ENCODE peak calls at places on chromosomes 2 and 18, in nine cellular contexts. C is choroid plexus epithelial cell, Q is fibroblast of lung, Z is astrocyte of the spinal cord, I is brain microvascular endothelial cell, L is breast epithelium, M is sigmoid colon, W is nephron progenitor cell, X is psoas muscle. G is an unnamed sample.

GRCh38 chr18:67475673-67476072 is 40.8 kb downstream of the DSEL start:
- DNase-seq in C (peak), Q (peak), Z (no peak), I (no peak), L (no peak), M (no peak), W (no peak), X (no peak), G (no peak)

GRCh38 chr2:1739322-1739957 is 4.9 kb downstream of the PXDN start:
- DNase-seq in C (no peak), Q (no peak), Z (no peak), I (no peak), L (no peak), M (no peak), W (no peak), X (no peak), G (no peak)

GRCh38 chr2:212360068-212360460 is 178.5 kb downstream of the ERBB4 start:
- DNase-seq in C (no peak), Q (no peak), Z (no peak), I (no peak), L (no peak), M (no peak), W (no peak), X (no peak), G (no peak)

GRCh38 chr2:239806276-239806675 is 218.9 kb downstream of the NDUFA10 start:
- DNase-seq in C (no peak), Q (no peak), Z (no peak), I (no peak), L (peak), M (peak), W (no peak), X (no peak), G (no peak)

GRCh38 chr2:175187378-175187777 is 5.9 kb upstream of the ATP5MC3 start:
- DNase-seq in C (peak), Q (peak), Z (peak), I (no peak), L (no peak), M (no peak), W (no peak), X (no peak), G (peak)

GRCh38 chr18:68121308-68121707 is 593.6 kb downstream of the TMX3 start:
- DNase-seq in C (no peak), Q (peak), Z (no peak), I (no peak), L (no peak), M (no peak), W (no peak), X (no peak), G (no peak)

GRCh38 chr2:181656450-181657261 is at the start of gene CERKL:
- DNase-seq in C (no peak), Q (peak), Z (peak), I (no peak), L (no peak), M (no peak), W (peak), X (peak), G (no peak)

GRCh38 chr2:224650815-224651439 is 65.2 kb downstream of the CCDC195 start:
- DNase-seq in C (peak), Q (peak), Z (peak), I (peak), L (no peak), M (no peak), W (peak), X (no peak), G (peak)

GRCh38 chr2:181117176-181117925 is 136.9 kb downstream of the UBE2E3 start:
- DNase-seq in C (no peak), Q (no peak), Z (no peak), I (no peak), L (no peak), M (no peak), W (no peak), X (no peak), G (no peak)

GRCh38 chr2:5111581-5111980 is 580.6 kb upstream of the SOX11 start:
- DNase-seq in C (peak), Q (no peak), Z (no peak), I (no peak), L (no peak), M (no peak), W (no peak), X (no peak), G (no peak)

GRCh38 chr2:203238329-203238710 is 498 bp upstream of the CYP20A1 start:
- DNase-seq in C (no peak), Q (no peak), Z (no peak), I (no peak), L (no peak), M (no peak), W (no peak), X (no peak), G (no peak)

GRCh38 chr2:240685771-240686371 is 3.2 kb upstream of the AQP12B start:
- DNase-seq in C (no peak), Q (no peak), Z (no peak), I (no peak), L (no peak), M (no peak), W (no peak), X (no peak), G (no peak)

GRCh38 chr2:217742276-217742675 is 260.5 kb downstream of the TNS1 start:
- DNase-seq in C (no peak), Q (no peak), Z (no peak), I (no peak), L (no peak), M (no peak), W (no peak), X (no peak), G (no peak)

GRCh38 chr2:216696321-216696720 is 972 bp upstream of the IGFBP5 start:
- DNase-seq in C (no peak), Q (no peak), Z (no peak), I (no peak), L (no peak), M (no peak), W (no peak), X (no peak), G (no peak)

GRCh38 chr2:216694201-216694825 is 1.0 kb downstream of the IGFBP5 start:
- DNase-seq in C (peak), Q (peak), Z (peak), I (peak), L (no peak), M (peak), W (peak), X (peak), G (peak)

GRCh38 chr2:216694826-216695217 is 527 bp downstream of the IGFBP5 start:
- DNase-seq in C (no peak), Q (no peak), Z (no peak), I (no peak), L (no peak), M (peak), W (no peak), X (no peak), G (no peak)

GRCh38 chr2:216696751-216697560 is 1.6 kb upstream of the IGFBP5 start:
- DNase-seq in C (peak), Q (peak), Z (peak), I (peak), L (no peak), M (no peak), W (no peak), X (no peak), G (peak)

DNA sequence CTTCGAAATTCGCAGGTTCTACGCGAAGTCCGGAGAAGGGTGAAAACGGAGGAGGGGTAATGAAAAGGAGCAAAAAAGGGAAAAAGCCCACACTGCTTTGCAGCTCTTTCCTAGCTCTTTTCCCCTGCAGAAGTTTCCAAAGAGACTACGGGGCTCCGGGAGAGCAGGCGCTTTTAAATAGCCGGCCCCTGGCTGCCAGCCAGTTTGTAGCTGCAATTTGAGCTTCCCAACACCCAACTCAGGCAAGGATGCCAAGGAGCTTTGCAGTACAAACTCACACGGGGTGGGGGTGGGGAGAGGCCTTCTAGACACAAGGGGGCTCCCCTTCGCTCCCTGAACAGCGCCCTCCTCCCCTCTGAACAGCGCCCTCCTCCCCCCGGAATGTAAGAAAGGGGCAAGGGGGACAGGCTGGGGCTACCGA is at the start of gene IGFBP5:
- DNase-seq in C (peak), Q (peak), Z (peak), I (peak), L (peak), M (peak), W (peak), X (peak), G (peak)
- TF ChIP-seq CTCF in C (peak), Q (peak), Z (peak), I (peak), L (no peak), M (no peak), W (no peak), X (no peak), G (peak)

GRCh38 chr18:33757037-33757436 is 179.0 kb downstream of the ASXL3 start:
- DNase-seq in C (peak), Q (peak), Z (peak), I (no peak), L (no peak), M (no peak), W (no peak), X (no peak), G (no peak)

GRCh38 chr18:33755918-33756590 is 178.0 kb downstream of the ASXL3 start:
- DNase-seq in C (peak), Q (peak), Z (peak), I (peak), L (no peak), M (peak), W (no peak), X (no peak), G (peak)

GRCh38 chr18:33761363-33761762 is 183.3 kb downstream of the ASXL3 start:
- DNase-seq in C (peak), Q (peak), Z (peak), I (peak), L (no peak), M (no peak), W (no peak), X (no peak), G (no peak)
- TF ChIP-seq CTCF in C (peak), Q (peak), Z (peak), I (peak), L (no peak), M (no peak), W (peak), X (peak), G (peak)

GRCh38 chr2:71933467-71934319 is 214.0 kb downstream of the CYP26B1 start:
- DNase-seq in C (peak), Q (no peak), Z (no peak), I (peak), L (no peak), M (no peak), W (no peak), X (no peak), G (peak)
- TF ChIP-seq CTCF in C (peak), Q (peak), Z (peak), I (peak), L (no peak), M (no peak), W (no peak), X (peak), G (peak)

DNA sequence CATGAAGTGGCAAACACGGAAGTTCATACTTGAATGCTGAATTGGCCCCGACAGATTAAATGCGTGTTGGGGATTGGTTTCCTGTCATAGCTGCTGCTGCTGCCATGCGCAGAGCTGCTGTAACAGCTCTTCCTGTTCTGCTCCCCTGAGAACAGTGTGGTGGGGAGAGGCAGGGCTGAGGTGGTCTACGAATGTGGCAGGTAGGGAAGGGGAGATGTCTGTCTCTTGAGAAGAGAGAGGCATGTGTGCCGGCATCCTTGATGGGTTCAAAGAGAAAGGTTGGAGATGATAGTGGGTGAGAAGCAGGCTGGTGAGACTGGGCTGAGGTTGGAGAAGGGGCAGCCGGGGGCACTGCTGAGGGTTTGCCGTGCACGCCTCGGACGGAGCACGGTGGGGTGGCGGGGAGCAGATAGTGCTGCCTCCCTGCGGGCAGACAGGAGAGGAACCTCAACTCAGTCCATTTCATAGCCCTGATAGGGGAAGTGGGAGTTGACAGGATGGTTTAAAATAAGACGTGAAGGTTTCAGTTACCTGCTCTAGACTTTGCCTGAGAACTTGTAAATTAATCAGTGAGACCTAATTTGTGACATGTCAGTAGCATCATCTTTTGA is 46.1 kb downstream of the TMEM185B start:
- DNase-seq in C (no peak), Q (no peak), Z (no peak), I (no peak), L (no peak), M (no peak), W (no peak), X (peak), G (no peak)
- TF ChIP-seq CTCF in C (peak), Q (no peak), Z (peak), I (peak), L (no peak), M (no peak), W (no peak), X (no peak), G (no peak)

DNA sequence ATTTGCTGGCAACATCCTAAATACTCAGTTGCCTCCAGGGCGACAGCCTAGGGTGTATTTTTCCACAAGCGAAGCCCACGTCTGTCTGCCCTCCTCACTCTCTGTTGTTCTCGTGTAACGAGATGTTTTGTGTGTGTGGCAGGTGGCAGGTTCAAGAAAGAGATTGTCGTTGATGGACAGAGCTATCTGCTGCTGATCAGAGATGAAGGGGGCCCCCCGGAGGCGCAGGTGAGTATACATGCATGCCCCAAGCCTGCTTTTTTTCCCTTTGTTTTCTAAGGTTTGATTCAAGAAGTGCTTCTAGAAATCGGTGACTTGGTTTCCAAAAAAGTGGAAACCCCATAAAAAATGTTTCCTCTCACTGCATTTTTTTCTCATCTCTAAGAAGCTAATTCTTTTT is 247.0 kb downstream of the AGAP1 start:
- DNase-seq in C (peak), Q (no peak), Z (no peak), I (no peak), L (no peak), M (no peak), W (no peak), X (no peak), G (no peak)
- TF ChIP-seq CTCF in C (peak), Q (peak), Z (peak), I (peak), L (no peak), M (no peak), W (no peak), X (no peak), G (peak)

GRCh38 chr2:231708050-231708772 is at the start of gene PTMA:
- DNase-seq in C (peak), Q (peak), Z (peak), I (peak), L (peak), M (peak), W (peak), X (peak), G (peak)
- TF ChIP-seq CTCF in C (no peak), Q (no peak), Z (no peak), I (no peak), L (peak), M (no peak), W (no peak), X (no peak), G (no peak)

GRCh38 chr2:135744761-135745314 is 3.2 kb downstream of the UBXN4 start:
- DNase-seq in C (peak), Q (peak), Z (peak), I (peak), L (no peak), M (no peak), W (no peak), X (no peak), G (peak)
- TF ChIP-seq CTCF in C (peak), Q (peak), Z (peak), I (peak), L (no peak), M (no peak), W (no peak), X (peak), G (peak)

G was measured in HFFc6.